ENCODE peak calls at places on chromosomes 1 and 21, in eight cellular contexts. One of them, this sample, is unnamed.

GRCh38 chr1:223712856-223713494 is 636 bp downstream of the CAPN2 start:
- DNase-seq in fibroblast of mammary gland: no peak
- DNase-seq in body of pancreas: no peak
- DNase-seq in IMR-90: no peak
- DNase-seq in GM12865: peak; percentile 52
- DNase-seq in AG04450: no peak
- DNase-seq in choroid plexus epithelial cell: no peak
- DNase-seq in GM06990: no peak
- DNase-seq in this sample: no peak

GRCh38 chr1:223815865-223816264 is 29.9 kb downstream of the TP53BP2 start:
- DNase-seq in IMR-90: peak; percentile 39
- DNase-seq in GM12865: no peak
- DNase-seq in choroid plexus epithelial cell: peak; percentile 62
- DNase-seq in GM06990: no peak
- DNase-seq in fibroblast of mammary gland: peak; percentile 29
- DNase-seq in AG04450: no peak
- DNase-seq in body of pancreas: no peak
- DNase-seq in this sample: no peak

GRCh38 chr1:220992705-220993052 is 113.4 kb downstream of the HLX start:
- DNase-seq in body of pancreas: no peak
- DNase-seq in fibroblast of mammary gland: no peak
- DNase-seq in AG04450: no peak
- DNase-seq in IMR-90: no peak
- DNase-seq in choroid plexus epithelial cell: no peak
- DNase-seq in GM06990: no peak
- DNase-seq in GM12865: no peak
- DNase-seq in this sample: no peak

GRCh38 chr1:93437976-93438605 is 9.8 kb upstream of the FNBP1L start:
- DNase-seq in fibroblast of mammary gland: peak; percentile 70
- DNase-seq in IMR-90: peak; percentile 65
- DNase-seq in choroid plexus epithelial cell: peak; percentile 77
- DNase-seq in body of pancreas: no peak
- DNase-seq in GM12865: peak; percentile 47
- DNase-seq in GM06990: peak; percentile 22
- DNase-seq in AG04450: peak; percentile 20
- DNase-seq in this sample: no peak

GRCh38 chr21:46116846-46117585 is 19.1 kb downstream of the COL6A2 start:
- DNase-seq in choroid plexus epithelial cell: no peak
- DNase-seq in fibroblast of mammary gland: peak; percentile 65
- DNase-seq in IMR-90: no peak
- DNase-seq in AG04450: no peak
- DNase-seq in GM12865: no peak
- DNase-seq in GM06990: no peak
- DNase-seq in body of pancreas: peak; percentile 3
- DNase-seq in this sample: peak; percentile 8

GRCh38 chr1:43319766-43320165 is 17.9 kb upstream of the MPL start:
- DNase-seq in GM06990: no peak
- DNase-seq in choroid plexus epithelial cell: no peak
- DNase-seq in fibroblast of mammary gland: no peak
- DNase-seq in body of pancreas: no peak
- DNase-seq in IMR-90: no peak
- DNase-seq in GM12865: no peak
- DNase-seq in AG04450: no peak
- DNase-seq in this sample: no peak

GRCh38 chr1:162166934-162167615 is 97.6 kb downstream of the NOS1AP start:
- DNase-seq in body of pancreas: no peak
- DNase-seq in GM12865: no peak
- DNase-seq in AG04450: no peak
- DNase-seq in GM06990: no peak
- DNase-seq in fibroblast of mammary gland: no peak
- DNase-seq in choroid plexus epithelial cell: no peak
- DNase-seq in IMR-90: no peak
- DNase-seq in this sample: no peak

GRCh38 chr1:117167402-117167801 is 43.3 kb downstream of the VTCN1 start:
- DNase-seq in fibroblast of mammary gland: no peak
- DNase-seq in choroid plexus epithelial cell: peak; percentile 13
- DNase-seq in GM12865: no peak
- DNase-seq in GM06990: no peak
- DNase-seq in AG04450: no peak
- DNase-seq in body of pancreas: no peak
- DNase-seq in IMR-90: no peak
- DNase-seq in this sample: no peak

GRCh38 chr1:54287176-54287650 is 87.2 kb downstream of the MRPL37 start:
- DNase-seq in GM06990: peak; percentile 55
- DNase-seq in AG04450: no peak
- DNase-seq in choroid plexus epithelial cell: peak; percentile 95
- DNase-seq in IMR-90: peak; percentile 55
- DNase-seq in body of pancreas: peak; percentile 80
- DNase-seq in GM12865: no peak
- DNase-seq in fibroblast of mammary gland: peak; percentile 81
- DNase-seq in this sample: no peak

GRCh38 chr1:221720545-221720944 is 21.3 kb downstream of the DUSP10 start:
- DNase-seq in body of pancreas: no peak
- DNase-seq in GM06990: no peak
- DNase-seq in fibroblast of mammary gland: peak; percentile 41
- DNase-seq in AG04450: no peak
- DNase-seq in GM12865: no peak
- DNase-seq in IMR-90: peak; percentile 58
- DNase-seq in choroid plexus epithelial cell: no peak
- DNase-seq in this sample: no peak

GRCh38 chr1:228902781-228903572 is 167.7 kb downstream of the RHOU start:
- DNase-seq in fibroblast of mammary gland: peak; percentile 99
- DNase-seq in AG04450: peak; percentile 97
- DNase-seq in choroid plexus epithelial cell: peak; percentile 97
- DNase-seq in IMR-90: peak; percentile 99
- DNase-seq in GM12865: no peak
- DNase-seq in body of pancreas: peak; percentile 89
- DNase-seq in GM06990: no peak
- DNase-seq in this sample: no peak

DNA sequence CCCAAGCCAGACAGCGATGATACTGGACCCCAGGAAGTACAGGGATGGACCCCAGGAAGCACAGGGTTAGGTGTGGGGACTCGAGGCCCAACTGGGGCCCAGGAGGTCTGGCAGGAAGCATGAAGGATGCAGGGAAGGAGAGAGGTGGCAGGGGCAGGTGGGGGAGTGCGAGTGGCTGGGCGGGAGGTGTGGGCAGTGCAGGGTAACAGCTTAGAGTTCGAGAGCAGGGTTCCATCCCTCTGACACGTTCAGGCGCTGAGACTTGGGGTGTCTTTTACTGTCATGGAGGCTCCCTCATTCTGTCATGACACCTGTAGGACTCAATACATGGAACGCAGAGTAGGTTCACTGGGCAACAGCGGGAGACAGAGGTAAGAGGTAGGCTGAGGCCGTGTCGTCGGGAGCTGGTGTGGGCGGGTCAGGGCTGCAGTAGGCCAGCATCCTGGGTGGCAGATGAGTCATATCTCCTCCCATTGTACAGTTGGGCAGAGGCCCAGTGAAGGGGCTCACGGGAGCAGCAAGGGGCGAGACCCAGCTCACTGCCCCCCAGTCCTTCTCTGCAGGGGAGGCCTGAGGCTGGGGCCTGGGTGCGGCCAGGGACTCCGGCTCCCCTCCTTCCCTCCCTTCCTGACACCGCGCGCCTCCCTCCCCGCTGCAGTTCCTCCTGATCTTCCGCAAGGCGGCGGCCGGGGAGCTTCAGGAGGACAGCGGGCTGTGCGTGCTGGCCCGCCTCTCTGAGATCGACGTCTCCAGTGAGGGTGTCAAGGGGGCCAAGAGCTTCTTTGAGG is 11.6 kb upstream of the CTRC start:
- DNase-seq in IMR-90: peak; percentile 57
- DNase-seq in GM06990: no peak
- DNase-seq in fibroblast of mammary gland: peak; percentile 69
- DNase-seq in choroid plexus epithelial cell: peak; percentile 34
- DNase-seq in body of pancreas: peak; percentile 21
- DNase-seq in GM12865: no peak
- DNase-seq in AG04450: no peak
- DNase-seq in this sample: no peak
- TF ChIP-seq CTCF in IMR-90: peak; percentile 3
- TF ChIP-seq CTCF in GM06990: no peak
- TF ChIP-seq CTCF in fibroblast of mammary gland: peak; percentile 32
- TF ChIP-seq CTCF in choroid plexus epithelial cell: no peak
- TF ChIP-seq CTCF in body of pancreas: no peak
- TF ChIP-seq CTCF in GM12865: no peak
- TF ChIP-seq CTCF in AG04450: peak; percentile 49
- TF ChIP-seq CTCF in this sample: no peak

GRCh38 chr21:42010507-42011493 is 640 bp upstream of the ZBTB21 start:
- DNase-seq in fibroblast of mammary gland: no peak
- DNase-seq in body of pancreas: peak; percentile 43
- DNase-seq in choroid plexus epithelial cell: peak; percentile 35
- DNase-seq in AG04450: no peak
- DNase-seq in GM12865: peak; percentile 57
- DNase-seq in GM06990: no peak
- DNase-seq in IMR-90: no peak
- DNase-seq in this sample: peak; percentile 31
- TF ChIP-seq CTCF in fibroblast of mammary gland: no peak
- TF ChIP-seq CTCF in body of pancreas: peak; percentile 20
- TF ChIP-seq CTCF in choroid plexus epithelial cell: no peak
- TF ChIP-seq CTCF in AG04450: no peak
- TF ChIP-seq CTCF in GM12865: no peak
- TF ChIP-seq CTCF in GM06990: peak; percentile 15
- TF ChIP-seq CTCF in IMR-90: peak; percentile 29
- TF ChIP-seq CTCF in this sample: peak; percentile 19

GRCh38 chr21:39153373-39153772 is 29.9 kb downstream of the PSMG1 start:
- DNase-seq in body of pancreas: no peak
- DNase-seq in AG04450: no peak
- DNase-seq in GM06990: no peak
- DNase-seq in IMR-90: no peak
- DNase-seq in fibroblast of mammary gland: peak; percentile 24
- DNase-seq in choroid plexus epithelial cell: peak; percentile 33
- DNase-seq in GM12865: peak; percentile 18
- DNase-seq in this sample: no peak
- TF ChIP-seq CTCF in body of pancreas: no peak
- TF ChIP-seq CTCF in AG04450: peak; percentile 58
- TF ChIP-seq CTCF in GM06990: peak; percentile 62
- TF ChIP-seq CTCF in IMR-90: peak; percentile 30
- TF ChIP-seq CTCF in fibroblast of mammary gland: peak; percentile 51
- TF ChIP-seq CTCF in choroid plexus epithelial cell: peak; percentile 77
- TF ChIP-seq CTCF in GM12865: peak; percentile 49
- TF ChIP-seq CTCF in this sample: peak; percentile 58

GRCh38 chr1:182059936-182060335 is 1.6 kb downstream of the ZNF648 start:
- DNase-seq in choroid plexus epithelial cell: no peak
- DNase-seq in IMR-90: no peak
- DNase-seq in fibroblast of mammary gland: no peak
- DNase-seq in body of pancreas: no peak
- DNase-seq in AG04450: no peak
- DNase-seq in GM06990: no peak
- DNase-seq in GM12865: no peak
- DNase-seq in this sample: no peak

GRCh38 chr1:182061597-182061996 is at the start of gene ZNF648:
- DNase-seq in GM06990: no peak
- DNase-seq in GM12865: no peak
- DNase-seq in AG04450: no peak
- DNase-seq in body of pancreas: no peak
- DNase-seq in IMR-90: no peak
- DNase-seq in choroid plexus epithelial cell: no peak
- DNase-seq in fibroblast of mammary gland: no peak
- DNase-seq in this sample: no peak

GRCh38 chr1:182054698-182055326 is 6.7 kb downstream of the ZNF648 start:
- DNase-seq in GM12865: peak; percentile 68
- DNase-seq in choroid plexus epithelial cell: peak; percentile 12
- DNase-seq in AG04450: no peak
- DNase-seq in IMR-90: no peak
- DNase-seq in body of pancreas: peak; percentile 49
- DNase-seq in fibroblast of mammary gland: peak; percentile 35
- DNase-seq in GM06990: no peak
- DNase-seq in this sample: no peak

GRCh38 chr1:182060877-182061276 is 635 bp downstream of the ZNF648 start:
- DNase-seq in body of pancreas: no peak
- DNase-seq in fibroblast of mammary gland: no peak
- DNase-seq in choroid plexus epithelial cell: no peak
- DNase-seq in GM06990: no peak
- DNase-seq in GM12865: no peak
- DNase-seq in AG04450: no peak
- DNase-seq in IMR-90: no peak
- DNase-seq in this sample: no peak

GRCh38 chr1:182056596-182057366 is 4.7 kb downstream of the ZNF648 start:
- DNase-seq in IMR-90: no peak
- DNase-seq in GM06990: no peak
- DNase-seq in GM12865: no peak
- DNase-seq in choroid plexus epithelial cell: no peak
- DNase-seq in body of pancreas: no peak
- DNase-seq in AG04450: no peak
- DNase-seq in fibroblast of mammary gland: no peak
- DNase-seq in this sample: no peak
- TF ChIP-seq CTCF in IMR-90: no peak
- TF ChIP-seq CTCF in GM06990: no peak
- TF ChIP-seq CTCF in GM12865: no peak
- TF ChIP-seq CTCF in choroid plexus epithelial cell: no peak
- TF ChIP-seq CTCF in body of pancreas: no peak
- TF ChIP-seq CTCF in AG04450: no peak
- TF ChIP-seq CTCF in fibroblast of mammary gland: no peak
- TF ChIP-seq CTCF in this sample: no peak

DNA sequence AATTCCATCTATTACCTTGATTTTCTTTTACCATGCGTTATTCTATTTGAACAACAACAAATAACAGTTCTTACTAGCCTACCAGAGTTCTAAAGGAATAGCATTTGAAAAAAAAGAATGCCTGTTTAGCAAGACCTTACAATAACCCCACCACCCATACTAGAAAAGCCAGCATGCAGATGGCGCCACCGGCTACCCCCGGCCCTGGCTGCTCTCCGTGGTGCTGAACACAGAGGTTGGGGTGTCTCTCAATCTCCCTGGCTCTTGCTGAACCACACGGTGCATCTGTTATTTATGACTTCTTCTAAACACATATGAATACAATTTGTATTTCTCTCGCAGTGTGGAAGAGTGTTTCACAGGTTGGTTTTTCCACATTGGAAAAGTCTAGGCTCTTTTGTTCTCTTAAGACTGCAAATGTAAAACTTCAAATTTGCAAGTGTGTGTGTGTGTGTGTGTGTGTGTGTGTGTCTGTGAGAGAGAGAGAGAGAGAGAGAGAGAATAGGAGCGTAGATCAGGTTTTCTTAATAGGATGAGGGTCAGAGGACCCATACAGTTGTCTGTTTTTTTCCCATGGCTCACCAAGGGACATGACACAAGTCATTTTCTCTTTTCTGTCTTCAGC is 13.6 kb downstream of the GRIK3 start:
- DNase-seq in body of pancreas: no peak
- DNase-seq in fibroblast of mammary gland: no peak
- DNase-seq in AG04450: no peak
- DNase-seq in IMR-90: no peak
- DNase-seq in GM12865: peak; percentile 13
- DNase-seq in choroid plexus epithelial cell: peak; percentile 1
- DNase-seq in GM06990: no peak
- DNase-seq in this sample: peak; percentile 65
- TF ChIP-seq CTCF in body of pancreas: no peak
- TF ChIP-seq CTCF in fibroblast of mammary gland: no peak
- TF ChIP-seq CTCF in AG04450: peak; percentile 11
- TF ChIP-seq CTCF in IMR-90: no peak
- TF ChIP-seq CTCF in GM12865: no peak
- TF ChIP-seq CTCF in choroid plexus epithelial cell: no peak
- TF ChIP-seq CTCF in GM06990: no peak
- TF ChIP-seq CTCF in this sample: peak; percentile 34

GRCh38 chr1:17627239-17628052 is 87.9 kb downstream of the ARHGEF10L start:
- DNase-seq in IMR-90: no peak
- DNase-seq in body of pancreas: no peak
- DNase-seq in GM06990: no peak
- DNase-seq in choroid plexus epithelial cell: no peak
- DNase-seq in AG04450: no peak
- DNase-seq in fibroblast of mammary gland: no peak
- DNase-seq in GM12865: no peak
- DNase-seq in this sample: no peak
- TF ChIP-seq CTCF in IMR-90: no peak
- TF ChIP-seq CTCF in body of pancreas: no peak
- TF ChIP-seq CTCF in GM06990: no peak
- TF ChIP-seq CTCF in choroid plexus epithelial cell: no peak
- TF ChIP-seq CTCF in AG04450: no peak
- TF ChIP-seq CTCF in fibroblast of mammary gland: no peak
- TF ChIP-seq CTCF in GM12865: no peak
- TF ChIP-seq CTCF in this sample: no peak

This sample was measured in progenitor cell of endocrine pancreas.